ENCODE peak calls at places on chromosome 4, in seven cellular contexts. One of them, this sample, is unnamed.

GRCh38 chr4:7241587-7242125 is 49.3 kb downstream of the SORCS2 start:
- DNase-seq in HFF-Myc: no peak
- DNase-seq in hepatocyte: no peak
- DNase-seq in mammary epithelial cell: no peak
- DNase-seq in GM20000: no peak
- DNase-seq in IMR-90: no peak
- DNase-seq in stomach: no peak
- DNase-seq in this sample: no peak

GRCh38 chr4:40409835-40410234 is 74.7 kb downstream of the CHRNA9 start:
- DNase-seq in HFF-Myc: peak
- DNase-seq in hepatocyte: no peak
- DNase-seq in mammary epithelial cell: peak
- DNase-seq in GM20000: no peak
- DNase-seq in IMR-90: peak
- DNase-seq in stomach: no peak
- DNase-seq in this sample: no peak

GRCh38 chr4:56908206-56909082 is 744 bp downstream of the REST start:
- DNase-seq in HFF-Myc: no peak
- DNase-seq in hepatocyte: peak
- DNase-seq in mammary epithelial cell: peak
- DNase-seq in GM20000: peak
- DNase-seq in IMR-90: peak
- DNase-seq in stomach: peak
- DNase-seq in this sample: peak

GRCh38 chr4:113790478-113790877 is 28.9 kb upstream of the CAMK2D start:
- DNase-seq in HFF-Myc: no peak
- DNase-seq in hepatocyte: no peak
- DNase-seq in mammary epithelial cell: no peak
- DNase-seq in GM20000: no peak
- DNase-seq in IMR-90: no peak
- DNase-seq in stomach: no peak
- DNase-seq in this sample: no peak

GRCh38 chr4:15515106-15515505 is 45.4 kb downstream of the CC2D2A start:
- DNase-seq in HFF-Myc: no peak
- DNase-seq in hepatocyte: no peak
- DNase-seq in mammary epithelial cell: no peak
- DNase-seq in GM20000: no peak
- DNase-seq in IMR-90: peak
- DNase-seq in stomach: no peak
- DNase-seq in this sample: no peak

GRCh38 chr4:159077702-159078495 is 25.0 kb upstream of the RAPGEF2 start:
- DNase-seq in HFF-Myc: no peak
- DNase-seq in hepatocyte: peak
- DNase-seq in mammary epithelial cell: peak
- DNase-seq in GM20000: peak
- DNase-seq in IMR-90: peak
- DNase-seq in stomach: no peak
- DNase-seq in this sample: peak

GRCh38 chr4:96974295-96974694 is 1134.4 kb downstream of the PDHA2 start:
- DNase-seq in HFF-Myc: no peak
- DNase-seq in hepatocyte: no peak
- DNase-seq in mammary epithelial cell: no peak
- DNase-seq in GM20000: no peak
- DNase-seq in IMR-90: no peak
- DNase-seq in stomach: no peak
- DNase-seq in this sample: no peak

GRCh38 chr4:184722798-184723197 is 11.1 kb downstream of the CENPU start:
- DNase-seq in HFF-Myc: no peak
- DNase-seq in hepatocyte: no peak
- DNase-seq in mammary epithelial cell: no peak
- DNase-seq in GM20000: no peak
- DNase-seq in IMR-90: no peak
- DNase-seq in stomach: no peak
- DNase-seq in this sample: no peak

GRCh38 chr4:87375719-87376291 is 15.2 kb downstream of the HSD17B11 start:
- DNase-seq in HFF-Myc: peak
- DNase-seq in hepatocyte: peak
- DNase-seq in mammary epithelial cell: peak
- DNase-seq in GM20000: no peak
- DNase-seq in IMR-90: peak
- DNase-seq in stomach: peak
- DNase-seq in this sample: no peak

GRCh38 chr4:5036239-5036638 is 15.0 kb upstream of the STK32B start:
- DNase-seq in HFF-Myc: peak
- DNase-seq in hepatocyte: peak
- DNase-seq in mammary epithelial cell: no peak
- DNase-seq in GM20000: no peak
- DNase-seq in IMR-90: peak
- DNase-seq in stomach: no peak
- DNase-seq in this sample: no peak

GRCh38 chr4:95091272-95091671 is 333.5 kb downstream of the BMPR1B start:
- DNase-seq in HFF-Myc: no peak
- DNase-seq in hepatocyte: no peak
- DNase-seq in mammary epithelial cell: no peak
- DNase-seq in GM20000: no peak
- DNase-seq in IMR-90: peak
- DNase-seq in stomach: no peak
- DNase-seq in this sample: no peak

GRCh38 chr4:87150498-87151261 is 69.7 kb downstream of the KLHL8 start:
- DNase-seq in HFF-Myc: peak
- DNase-seq in hepatocyte: peak
- DNase-seq in mammary epithelial cell: peak
- DNase-seq in GM20000: peak
- DNase-seq in IMR-90: peak
- DNase-seq in stomach: peak
- DNase-seq in this sample: peak

GRCh38 chr4:183872531-183872930 is 32.6 kb upstream of the STOX2 start:
- DNase-seq in HFF-Myc: no peak
- DNase-seq in hepatocyte: peak
- DNase-seq in mammary epithelial cell: no peak
- DNase-seq in GM20000: no peak
- DNase-seq in IMR-90: peak
- DNase-seq in stomach: no peak
- DNase-seq in this sample: no peak

GRCh38 chr4:184262901-184263300 is 45.2 kb upstream of the ENPP6 start:
- DNase-seq in HFF-Myc: no peak
- DNase-seq in hepatocyte: no peak
- DNase-seq in mammary epithelial cell: peak
- DNase-seq in GM20000: no peak
- DNase-seq in IMR-90: peak
- DNase-seq in stomach: no peak
- DNase-seq in this sample: no peak

GRCh38 chr4:68062501-68062900 is 67.2 kb downstream of the TMPRSS11F start:
- DNase-seq in HFF-Myc: no peak
- DNase-seq in hepatocyte: no peak
- DNase-seq in mammary epithelial cell: no peak
- DNase-seq in GM20000: no peak
- DNase-seq in IMR-90: no peak
- DNase-seq in stomach: no peak
- DNase-seq in this sample: no peak

GRCh38 chr4:185542626-185543336 is 7.5 kb upstream of the PDLIM3 start:
- DNase-seq in HFF-Myc: no peak
- DNase-seq in hepatocyte: no peak
- DNase-seq in mammary epithelial cell: no peak
- DNase-seq in GM20000: no peak
- DNase-seq in IMR-90: peak
- DNase-seq in stomach: peak
- DNase-seq in this sample: no peak

GRCh38 chr4:102157984-102158383 is 187.3 kb downstream of the SLC39A8 start:
- DNase-seq in HFF-Myc: no peak
- DNase-seq in hepatocyte: no peak
- DNase-seq in mammary epithelial cell: no peak
- DNase-seq in GM20000: no peak
- DNase-seq in IMR-90: no peak
- DNase-seq in stomach: no peak
- DNase-seq in this sample: no peak

GRCh38 chr4:113290666-113291065 is 241.2 kb downstream of the ANK2 start:
- DNase-seq in HFF-Myc: no peak
- DNase-seq in hepatocyte: no peak
- DNase-seq in mammary epithelial cell: no peak
- DNase-seq in GM20000: no peak
- DNase-seq in IMR-90: no peak
- DNase-seq in stomach: no peak
- DNase-seq in this sample: no peak

GRCh38 chr4:163693776-163694175 is 199.3 kb downstream of the TMA16 start:
- DNase-seq in HFF-Myc: no peak
- DNase-seq in hepatocyte: no peak
- DNase-seq in mammary epithelial cell: peak
- DNase-seq in GM20000: no peak
- DNase-seq in IMR-90: peak
- DNase-seq in stomach: no peak
- DNase-seq in this sample: no peak

GRCh38 chr4:10061650-10062415 is 40.5 kb upstream of the SLC2A9 start:
- DNase-seq in HFF-Myc: no peak
- DNase-seq in hepatocyte: no peak
- DNase-seq in mammary epithelial cell: peak
- DNase-seq in GM20000: no peak
- DNase-seq in IMR-90: peak
- DNase-seq in stomach: no peak
- DNase-seq in this sample: no peak

GRCh38 chr4:10066704-10067651 is 45.7 kb upstream of the SLC2A9 start:
- DNase-seq in HFF-Myc: no peak
- DNase-seq in hepatocyte: no peak
- DNase-seq in mammary epithelial cell: no peak
- DNase-seq in GM20000: no peak
- DNase-seq in IMR-90: no peak
- DNase-seq in stomach: no peak
- DNase-seq in this sample: no peak

GRCh38 chr4:10058371-10058770 is 37.1 kb upstream of the SLC2A9 start:
- DNase-seq in HFF-Myc: no peak
- DNase-seq in hepatocyte: no peak
- DNase-seq in mammary epithelial cell: no peak
- DNase-seq in GM20000: no peak
- DNase-seq in IMR-90: no peak
- DNase-seq in stomach: no peak
- DNase-seq in this sample: no peak

GRCh38 chr4:10066206-10066605 is 44.9 kb upstream of the SLC2A9 start:
- DNase-seq in HFF-Myc: no peak
- DNase-seq in hepatocyte: no peak
- DNase-seq in mammary epithelial cell: no peak
- DNase-seq in GM20000: no peak
- DNase-seq in IMR-90: no peak
- DNase-seq in stomach: no peak
- DNase-seq in this sample: no peak

DNA sequence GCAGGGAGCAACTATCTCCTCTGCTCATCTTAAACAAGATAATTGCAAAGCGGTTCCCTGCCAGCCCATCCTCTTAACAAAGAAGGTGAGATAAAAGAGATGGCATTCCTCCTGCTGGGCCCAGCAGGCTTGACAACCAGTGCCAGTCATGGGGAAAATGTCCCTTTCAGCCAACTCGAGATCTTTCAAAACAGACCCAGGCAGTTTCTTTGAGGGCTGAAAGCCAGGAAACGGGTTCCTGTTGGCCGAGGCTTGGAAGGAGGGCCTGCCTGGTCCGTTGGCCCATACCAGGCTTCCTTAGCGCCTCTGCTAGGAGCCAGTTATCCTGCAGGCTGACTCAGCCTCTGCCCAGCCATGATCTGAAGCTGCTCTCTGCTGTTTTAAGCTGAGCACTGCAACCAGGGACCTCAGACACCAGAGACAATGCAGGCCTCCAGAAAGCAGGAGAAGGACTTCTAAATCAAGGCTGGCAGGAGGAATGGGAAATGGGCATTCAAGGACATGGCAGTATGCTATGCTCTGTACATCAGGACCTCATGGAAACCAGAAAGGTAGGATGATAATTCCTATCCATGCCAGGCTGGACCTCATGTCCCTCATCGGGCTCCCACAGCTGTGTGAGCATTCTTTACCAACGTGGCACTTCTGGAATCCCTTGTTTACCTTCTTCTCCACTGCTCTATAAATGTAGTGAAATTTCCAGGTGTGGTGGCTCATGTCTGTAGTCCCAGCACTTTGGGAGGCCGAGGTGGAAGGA is 42.4 kb upstream of the SLC2A9 start:
- DNase-seq in HFF-Myc: peak
- DNase-seq in hepatocyte: peak
- DNase-seq in mammary epithelial cell: peak
- DNase-seq in GM20000: no peak
- DNase-seq in IMR-90: peak
- DNase-seq in stomach: peak
- DNase-seq in this sample: no peak
- TF ChIP-seq CTCF in HFF-Myc: peak
- TF ChIP-seq CTCF in hepatocyte: peak
- TF ChIP-seq CTCF in mammary epithelial cell: peak
- TF ChIP-seq CTCF in GM20000: no peak
- TF ChIP-seq CTCF in IMR-90: peak
- TF ChIP-seq CTCF in stomach: peak
- TF ChIP-seq CTCF in this sample: no peak

GRCh38 chr4:122827899-122828601 is 1.4 kb downstream of the FGF2 start:
- DNase-seq in HFF-Myc: no peak
- DNase-seq in hepatocyte: peak
- DNase-seq in mammary epithelial cell: peak
- DNase-seq in GM20000: peak
- DNase-seq in IMR-90: peak
- DNase-seq in stomach: no peak
- DNase-seq in this sample: peak
- TF ChIP-seq CTCF in HFF-Myc: no peak
- TF ChIP-seq CTCF in hepatocyte: peak
- TF ChIP-seq CTCF in mammary epithelial cell: peak
- TF ChIP-seq CTCF in GM20000: no peak
- TF ChIP-seq CTCF in IMR-90: peak
- TF ChIP-seq CTCF in stomach: peak
- TF ChIP-seq CTCF in this sample: no peak

DNA sequence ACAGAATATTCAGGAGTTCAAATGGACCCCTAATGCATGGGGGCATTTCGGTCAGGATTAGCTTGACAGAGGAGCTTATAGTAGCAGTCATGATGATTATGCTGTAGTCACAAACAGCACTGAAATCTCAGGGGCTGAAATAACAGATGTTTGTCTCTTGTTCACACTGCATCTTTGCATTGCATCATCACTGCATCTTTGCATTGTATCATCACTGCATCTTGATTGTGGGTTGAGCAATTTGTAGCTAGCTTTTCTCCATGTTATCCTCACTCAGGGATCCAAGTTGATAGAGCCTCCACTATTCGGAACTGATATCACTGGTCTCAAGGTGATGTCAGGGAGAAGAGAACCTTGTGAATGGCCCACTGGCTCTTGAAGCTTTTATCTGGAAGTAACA is 160.9 kb downstream of the GATB start:
- DNase-seq in HFF-Myc: no peak
- DNase-seq in hepatocyte: no peak
- DNase-seq in mammary epithelial cell: peak
- DNase-seq in GM20000: no peak
- DNase-seq in IMR-90: peak
- DNase-seq in stomach: no peak
- DNase-seq in this sample: no peak
- TF ChIP-seq CTCF in HFF-Myc: no peak
- TF ChIP-seq CTCF in hepatocyte: no peak
- TF ChIP-seq CTCF in mammary epithelial cell: no peak
- TF ChIP-seq CTCF in GM20000: no peak
- TF ChIP-seq CTCF in IMR-90: no peak
- TF ChIP-seq CTCF in stomach: no peak
- TF ChIP-seq CTCF in this sample: no peak

DNA sequence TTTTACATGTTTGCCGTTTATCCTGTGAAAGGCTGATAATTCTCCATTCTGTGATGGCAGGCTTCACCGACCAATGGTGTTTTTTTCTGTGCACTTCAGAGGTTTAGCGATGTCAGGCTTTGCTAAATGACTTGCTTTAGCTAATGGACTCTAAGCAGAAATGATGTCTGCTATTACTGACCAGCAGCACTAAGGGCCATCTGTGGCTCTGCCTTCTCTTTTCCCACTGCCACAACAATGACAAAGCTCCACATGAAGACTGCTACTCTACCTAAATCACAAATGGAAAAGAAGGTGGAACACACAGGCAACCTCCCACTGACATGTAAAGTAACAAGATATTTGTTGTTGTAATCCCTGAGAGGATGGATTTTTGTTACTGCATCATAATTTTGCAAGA is 68.4 kb upstream of the ALB start:
- DNase-seq in HFF-Myc: no peak
- DNase-seq in hepatocyte: no peak
- DNase-seq in mammary epithelial cell: no peak
- DNase-seq in GM20000: no peak
- DNase-seq in IMR-90: no peak
- DNase-seq in stomach: no peak
- DNase-seq in this sample: no peak
- TF ChIP-seq CTCF in HFF-Myc: no peak
- TF ChIP-seq CTCF in hepatocyte: no peak
- TF ChIP-seq CTCF in mammary epithelial cell: no peak
- TF ChIP-seq CTCF in GM20000: no peak
- TF ChIP-seq CTCF in IMR-90: no peak
- TF ChIP-seq CTCF in stomach: no peak
- TF ChIP-seq CTCF in this sample: no peak